ENCODE peak calls at places on chromosome 6, in four cellular contexts. O, H, U and K are unnamed samples.

GRCh38 chr6:111764238-111765182 is 108.7 kb downstream of the FYN start:
- DNase-seq in O (no peak), H (peak), U (no peak), K (no peak)

GRCh38 chr6:31836676-31837611 is 9.4 kb downstream of the HSPA1B start:
- DNase-seq in O (no peak), H (no peak), U (no peak), K (peak)

GRCh38 chr6:170423030-170423429 is 116.5 kb downstream of the FAM120B start:
- DNase-seq in O (no peak), H (no peak), U (no peak), K (no peak)

GRCh38 chr6:117264487-117265424 is 602 bp upstream of the VGLL2 start:
- DNase-seq in O (no peak), H (no peak), U (no peak), K (peak)

GRCh38 chr6:66232890-66233289 is 525.9 kb upstream of the EYS start:
- DNase-seq in O (no peak), H (no peak), U (no peak), K (no peak)

GRCh38 chr6:138576303-138576702 is 77.0 kb upstream of the NHSL1 start:
- DNase-seq in O (no peak), H (no peak), U (no peak), K (no peak)

GRCh38 chr6:69825904-69826303 is 29.1 kb upstream of the LMBRD1 start:
- DNase-seq in O (no peak), H (no peak), U (no peak), K (peak)

GRCh38 chr6:23114812-23115504 is 545.6 kb downstream of the HDGFL1 start:
- DNase-seq in O (no peak), H (no peak), U (no peak), K (no peak)

GRCh38 chr6:4134841-4135664 is at the start of gene ECI2:
- DNase-seq in O (peak), H (no peak), U (peak), K (peak)

GRCh38 chr6:15337584-15337981 is 91.7 kb downstream of the JARID2 start:
- DNase-seq in O (no peak), H (no peak), U (no peak), K (no peak)
- TF ChIP-seq CTCF in O (no peak), H (no peak), U (no peak), K (no peak)

GRCh38 chr6:44386929-44387345 is 569 bp upstream of the CDC5L start:
- DNase-seq in O (no peak), H (no peak), U (no peak), K (peak)
- H3K4me3 ChIP-seq in O (peak), H (peak), U (peak), K (peak)

GRCh38 chr6:15453186-15453585 is 207.3 kb downstream of the JARID2 start:
- DNase-seq in O (no peak), H (no peak), U (no peak), K (no peak)

GRCh38 chr6:15457903-15458530 is 204.8 kb downstream of the DTNBP1 start:
- DNase-seq in O (no peak), H (no peak), U (no peak), K (peak)

GRCh38 chr6:15453622-15454021 is 207.8 kb downstream of the JARID2 start:
- DNase-seq in O (no peak), H (no peak), U (peak), K (no peak)

GRCh38 chr6:15457121-15457646 is 205.6 kb downstream of the DTNBP1 start:
- DNase-seq in O (no peak), H (no peak), U (no peak), K (no peak)

GRCh38 chr6:15456422-15456821 is 206.4 kb downstream of the DTNBP1 start:
- DNase-seq in O (no peak), H (no peak), U (no peak), K (no peak)
- TF ChIP-seq CTCF in O (no peak), H (no peak), U (no peak), K (no peak)

DNA sequence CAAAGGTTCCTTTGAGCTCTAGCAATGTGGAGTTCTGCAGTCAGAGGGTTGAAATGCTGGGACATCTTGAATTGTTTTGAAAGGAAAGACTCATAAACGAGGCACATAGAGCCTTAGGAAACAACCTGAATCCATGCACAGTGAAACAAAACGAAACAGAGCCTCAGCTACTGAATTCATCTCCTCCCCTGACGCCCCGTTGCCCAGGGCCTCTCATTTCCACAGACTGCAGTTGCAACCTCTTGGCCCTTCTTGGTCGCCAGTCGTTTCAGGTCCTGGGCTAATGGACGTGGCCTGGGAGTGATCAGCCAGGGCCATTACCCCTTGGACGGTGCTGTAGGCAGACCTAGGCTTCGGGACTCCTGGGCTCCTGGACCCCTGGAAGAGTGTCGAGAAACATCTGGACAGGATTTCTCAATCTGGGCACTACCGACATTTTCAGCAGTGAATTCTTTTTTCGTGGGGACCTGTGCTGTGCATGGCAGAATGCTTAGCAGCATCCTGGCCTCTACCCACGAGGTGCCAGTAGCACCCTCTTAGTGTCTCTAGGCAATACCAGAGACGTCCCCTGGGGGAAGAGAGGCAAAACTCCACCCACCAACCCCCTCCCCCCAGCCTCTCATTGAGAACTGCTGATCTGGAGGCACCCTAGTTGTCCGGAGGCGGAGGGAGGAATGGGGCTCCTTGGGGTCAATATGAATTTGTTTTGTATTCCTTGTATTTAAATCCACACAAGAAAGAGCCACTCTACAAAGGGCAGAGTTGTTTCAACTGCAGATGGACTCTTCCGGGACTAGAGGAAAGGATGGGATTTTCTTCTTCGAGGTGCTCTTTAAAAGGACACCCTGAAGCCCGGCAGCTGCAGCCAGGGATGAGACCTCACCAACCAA is 50.2 kb downstream of the TMEM242 start:
- DNase-seq in O (no peak), H (peak), U (no peak), K (peak)
- H3K4me3 ChIP-seq in O (no peak), H (no peak), U (no peak), K (no peak)

DNA sequence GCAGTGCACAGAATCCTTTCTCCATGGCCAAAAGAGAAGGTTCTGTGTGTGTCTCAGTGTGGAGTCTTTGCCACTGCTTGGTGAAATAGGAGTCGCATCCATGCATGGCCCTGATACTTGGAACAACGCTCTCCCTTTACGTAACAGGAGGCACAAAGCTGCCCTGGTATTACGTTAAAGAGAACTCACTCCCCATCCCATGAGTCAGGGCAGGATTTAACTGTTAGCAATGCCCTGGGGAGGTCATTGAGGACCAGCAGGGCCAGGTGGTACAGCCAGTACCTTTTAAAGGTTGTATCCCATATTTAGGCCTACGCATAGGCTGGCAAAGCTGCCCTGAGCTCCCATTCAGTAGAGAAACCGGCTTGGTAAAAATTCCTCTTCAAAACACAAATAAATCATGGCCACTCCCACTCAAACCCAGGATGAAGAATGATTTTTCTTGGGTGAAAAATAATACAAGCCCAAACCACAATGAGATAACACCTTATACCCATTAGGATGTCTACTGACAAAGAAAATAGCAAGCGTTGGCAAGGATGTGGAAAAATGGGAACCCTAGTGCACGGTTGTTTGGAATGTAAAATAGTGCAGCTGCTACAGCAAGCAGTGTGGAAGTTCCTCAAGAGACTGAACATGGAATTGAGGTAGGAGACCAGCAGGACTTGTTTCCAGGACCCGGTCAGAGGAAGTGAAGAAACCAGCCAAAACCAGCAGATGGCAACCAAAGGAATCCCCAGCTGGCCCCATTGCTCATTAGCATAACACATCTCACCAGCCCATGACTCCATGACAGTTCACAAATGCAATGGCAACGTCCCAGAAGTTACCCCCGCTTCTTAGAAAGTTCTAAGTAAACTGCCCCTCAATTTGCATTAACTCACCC is 37.0 kb downstream of the MYLK4 start:
- DNase-seq in O (no peak), H (no peak), U (no peak), K (no peak)
- TF ChIP-seq CTCF in O (no peak), H (no peak), U (no peak), K (peak)

GRCh38 chr6:88477411-88477810 is 311.3 kb upstream of the CNR1 start:
- DNase-seq in O (no peak), H (no peak), U (no peak), K (no peak)

GRCh38 chr6:88481519-88481918 is 315.4 kb upstream of the CNR1 start:
- DNase-seq in O (no peak), H (no peak), U (no peak), K (no peak)

GRCh38 chr6:88476388-88476787 is 310.2 kb upstream of the CNR1 start:
- DNase-seq in O (no peak), H (no peak), U (no peak), K (no peak)

GRCh38 chr6:88483424-88483823 is 317.3 kb upstream of the CNR1 start:
- DNase-seq in O (no peak), H (no peak), U (no peak), K (no peak)

DNA sequence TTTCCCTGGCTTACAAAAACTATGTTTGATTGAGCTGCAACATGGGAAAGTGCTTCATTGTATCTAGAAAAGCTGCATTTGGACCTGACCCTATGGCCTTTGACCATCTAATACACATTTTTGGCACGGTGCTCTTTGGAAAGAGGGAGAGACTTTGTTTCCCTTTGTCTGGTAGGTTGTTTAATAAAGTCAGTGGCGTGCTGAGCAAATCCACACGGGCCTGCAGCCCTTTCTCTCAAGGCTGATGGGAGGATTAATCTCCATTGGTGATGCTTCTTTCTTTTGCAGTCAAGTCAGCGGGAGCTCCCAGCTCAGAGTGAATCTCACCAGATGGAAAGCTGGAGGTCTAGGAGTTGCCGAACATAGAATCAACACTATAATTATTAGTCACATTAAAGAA is 314.7 kb upstream of the CNR1 start:
- DNase-seq in O (no peak), H (no peak), U (no peak), K (no peak)
- H3K4me3 ChIP-seq in O (no peak), H (no peak), U (no peak), K (no peak)

GRCh38 chr6:34067814-34068213 is 78.1 kb downstream of the GRM4 start:
- DNase-seq in O (no peak), H (no peak), U (no peak), K (no peak)
- TF ChIP-seq CTCF in O (no peak), H (no peak), U (no peak), K (no peak)

GRCh38 chr6:30465582-30466306 is 23.6 kb upstream of the HLA-E start:
- DNase-seq in O (no peak), H (no peak), U (no peak), K (no peak)
- H3K4me3 ChIP-seq in O (no peak), H (no peak), U (peak), K (no peak)